ENCODE peak calls at places on chromosomes 5 and 9, in six cellular contexts. One of them, this sample, is unnamed.
A peak's percentile ranks its signal among the peaks of the same experiment; 100 is the strongest.

GRCh38 chr5:167466992-167467391 is 824.5 kb upstream of the WWC1 start:
- DNase-seq in brain microvascular endothelial cell: no peak
- DNase-seq in CD4-positive, alpha-beta memory T cell: no peak
- DNase-seq in HFF-Myc: no peak
- DNase-seq in spleen: no peak
- DNase-seq in bronchial epithelial cell: no peak
- DNase-seq in this sample: no peak

GRCh38 chr5:27034531-27034930 is 3.9 kb downstream of the CDH9 start:
- DNase-seq in brain microvascular endothelial cell: no peak
- DNase-seq in CD4-positive, alpha-beta memory T cell: no peak
- DNase-seq in HFF-Myc: no peak
- DNase-seq in spleen: no peak
- DNase-seq in bronchial epithelial cell: no peak
- DNase-seq in this sample: no peak

GRCh38 chr9:137762414-137763061 is 115.0 kb upstream of the CACNA1B start:
- DNase-seq in brain microvascular endothelial cell: no peak
- DNase-seq in CD4-positive, alpha-beta memory T cell: no peak
- DNase-seq in HFF-Myc: peak; percentile 21
- DNase-seq in spleen: no peak
- DNase-seq in bronchial epithelial cell: no peak
- DNase-seq in this sample: no peak

GRCh38 chr5:79962580-79963222 is 28.4 kb downstream of the MTX3 start:
- DNase-seq in brain microvascular endothelial cell: peak; percentile 39
- DNase-seq in CD4-positive, alpha-beta memory T cell: no peak
- DNase-seq in HFF-Myc: no peak
- DNase-seq in spleen: no peak
- DNase-seq in bronchial epithelial cell: peak; percentile 47
- DNase-seq in this sample: no peak

GRCh38 chr5:56414056-56414455 is 180.9 kb upstream of the ANKRD55 start:
- DNase-seq in brain microvascular endothelial cell: no peak
- DNase-seq in CD4-positive, alpha-beta memory T cell: no peak
- DNase-seq in HFF-Myc: no peak
- DNase-seq in spleen: no peak
- DNase-seq in bronchial epithelial cell: no peak
- DNase-seq in this sample: no peak

GRCh38 chr9:20564650-20565049 is 57.6 kb downstream of the MLLT3 start:
- DNase-seq in brain microvascular endothelial cell: no peak
- DNase-seq in CD4-positive, alpha-beta memory T cell: no peak
- DNase-seq in HFF-Myc: no peak
- DNase-seq in spleen: no peak
- DNase-seq in bronchial epithelial cell: no peak
- DNase-seq in this sample: no peak

GRCh38 chr5:136890431-136891148 is 525.2 kb upstream of the TRPC7 start:
- DNase-seq in brain microvascular endothelial cell: no peak
- DNase-seq in CD4-positive, alpha-beta memory T cell: no peak
- DNase-seq in HFF-Myc: no peak
- DNase-seq in spleen: no peak
- DNase-seq in bronchial epithelial cell: no peak
- DNase-seq in this sample: no peak

GRCh38 chr9:136991993-136992818 is at the start of gene PAXX:
- DNase-seq in brain microvascular endothelial cell: peak; percentile 72
- DNase-seq in CD4-positive, alpha-beta memory T cell: peak; percentile 93
- DNase-seq in HFF-Myc: peak; percentile 38
- DNase-seq in spleen: peak; percentile 99
- DNase-seq in bronchial epithelial cell: peak; percentile 66
- DNase-seq in this sample: no peak

GRCh38 chr5:140312067-140312790 is 9.3 kb upstream of the PFDN1 start:
- DNase-seq in brain microvascular endothelial cell: peak; percentile 97
- DNase-seq in CD4-positive, alpha-beta memory T cell: no peak
- DNase-seq in HFF-Myc: peak; percentile 47
- DNase-seq in spleen: no peak
- DNase-seq in bronchial epithelial cell: peak; percentile 99
- DNase-seq in this sample: peak; percentile 68

GRCh38 chr9:114911167-114911821 is 19.1 kb downstream of the TNFSF8 start:
- DNase-seq in brain microvascular endothelial cell: no peak
- DNase-seq in CD4-positive, alpha-beta memory T cell: no peak
- DNase-seq in HFF-Myc: no peak
- DNase-seq in spleen: no peak
- DNase-seq in bronchial epithelial cell: peak; percentile 59
- DNase-seq in this sample: no peak

GRCh38 chr9:132651259-132651658 is 18.5 kb downstream of the DDX31 start:
- DNase-seq in brain microvascular endothelial cell: peak; percentile 93
- DNase-seq in CD4-positive, alpha-beta memory T cell: no peak
- DNase-seq in HFF-Myc: peak; percentile 49
- DNase-seq in spleen: no peak
- DNase-seq in bronchial epithelial cell: peak; percentile 75
- DNase-seq in this sample: no peak

GRCh38 chr9:86406366-86406765 is 52.2 kb upstream of the TUT7 start:
- DNase-seq in brain microvascular endothelial cell: peak; percentile 29
- DNase-seq in CD4-positive, alpha-beta memory T cell: no peak
- DNase-seq in HFF-Myc: peak; percentile 22
- DNase-seq in spleen: no peak
- DNase-seq in bronchial epithelial cell: peak; percentile 88
- DNase-seq in this sample: no peak

GRCh38 chr9:115691686-115692085 is 461.9 kb upstream of the PAPPA start:
- DNase-seq in brain microvascular endothelial cell: no peak
- DNase-seq in CD4-positive, alpha-beta memory T cell: no peak
- DNase-seq in HFF-Myc: peak; percentile 72
- DNase-seq in spleen: no peak
- DNase-seq in bronchial epithelial cell: peak; percentile 91
- DNase-seq in this sample: no peak

GRCh38 chr5:175800656-175801081 is 70.7 kb upstream of the CPLX2 start:
- DNase-seq in brain microvascular endothelial cell: peak; percentile 75
- DNase-seq in CD4-positive, alpha-beta memory T cell: no peak
- DNase-seq in HFF-Myc: no peak
- DNase-seq in spleen: no peak
- DNase-seq in bronchial epithelial cell: peak; percentile 39
- DNase-seq in this sample: no peak

GRCh38 chr5:115423541-115423940 is 121.0 kb downstream of the FEM1C start:
- DNase-seq in brain microvascular endothelial cell: peak; percentile 9
- DNase-seq in CD4-positive, alpha-beta memory T cell: no peak
- DNase-seq in HFF-Myc: no peak
- DNase-seq in spleen: no peak
- DNase-seq in bronchial epithelial cell: no peak
- DNase-seq in this sample: no peak

GRCh38 chr5:59873113-59873512 is 20.4 kb downstream of the PDE4D start:
- DNase-seq in brain microvascular endothelial cell: peak; percentile 75
- DNase-seq in CD4-positive, alpha-beta memory T cell: no peak
- DNase-seq in HFF-Myc: peak; percentile 82
- DNase-seq in spleen: no peak
- DNase-seq in bronchial epithelial cell: no peak
- DNase-seq in this sample: peak; percentile 75

GRCh38 chr5:59358497-59358896 is 535.0 kb downstream of the PDE4D start:
- DNase-seq in brain microvascular endothelial cell: peak; percentile 85
- DNase-seq in CD4-positive, alpha-beta memory T cell: no peak
- DNase-seq in HFF-Myc: no peak
- DNase-seq in spleen: no peak
- DNase-seq in bronchial epithelial cell: no peak
- DNase-seq in this sample: no peak

GRCh38 chr5:68071731-68072130 is 143.8 kb upstream of the PIK3R1 start:
- DNase-seq in brain microvascular endothelial cell: no peak
- DNase-seq in CD4-positive, alpha-beta memory T cell: no peak
- DNase-seq in HFF-Myc: peak; percentile 79
- DNase-seq in spleen: no peak
- DNase-seq in bronchial epithelial cell: peak; percentile 8
- DNase-seq in this sample: no peak

GRCh38 chr5:122200456-122200855 is 71.1 kb downstream of the ZNF474 start:
- DNase-seq in brain microvascular endothelial cell: no peak
- DNase-seq in CD4-positive, alpha-beta memory T cell: no peak
- DNase-seq in HFF-Myc: no peak
- DNase-seq in spleen: no peak
- DNase-seq in bronchial epithelial cell: no peak
- DNase-seq in this sample: no peak

GRCh38 chr5:18113724-18114123 is 479.5 kb downstream of the TAF11L14 start:
- DNase-seq in brain microvascular endothelial cell: peak; percentile 20
- DNase-seq in CD4-positive, alpha-beta memory T cell: no peak
- DNase-seq in HFF-Myc: no peak
- DNase-seq in spleen: no peak
- DNase-seq in bronchial epithelial cell: peak; percentile 12
- DNase-seq in this sample: no peak
- H3K4me3 ChIP-seq in brain microvascular endothelial cell: no peak overlapping the region
- H3K4me3 ChIP-seq in CD4-positive, alpha-beta memory T cell: no peak overlapping the region
- H3K4me3 ChIP-seq in HFF-Myc: no peak overlapping the region
- H3K4me3 ChIP-seq in spleen: no peak overlapping the region
- H3K4me3 ChIP-seq in bronchial epithelial cell: no peak overlapping the region
- H3K4me3 ChIP-seq in this sample: no peak overlapping the region

GRCh38 chr5:157464518-157465171 is 4.6 kb downstream of the NIPAL4 start:
- DNase-seq in brain microvascular endothelial cell: peak; percentile 85
- DNase-seq in CD4-positive, alpha-beta memory T cell: no peak
- DNase-seq in HFF-Myc: peak; percentile 75
- DNase-seq in spleen: no peak
- DNase-seq in bronchial epithelial cell: peak; percentile 98
- DNase-seq in this sample: peak; percentile 76
- H3K4me3 ChIP-seq in brain microvascular endothelial cell: no peak overlapping the region
- H3K4me3 ChIP-seq in CD4-positive, alpha-beta memory T cell: no peak overlapping the region
- H3K4me3 ChIP-seq in HFF-Myc: no peak overlapping the region
- H3K4me3 ChIP-seq in spleen: no peak overlapping the region
- H3K4me3 ChIP-seq in bronchial epithelial cell: no peak overlapping the region
- H3K4me3 ChIP-seq in this sample: no peak overlapping the region

DNA sequence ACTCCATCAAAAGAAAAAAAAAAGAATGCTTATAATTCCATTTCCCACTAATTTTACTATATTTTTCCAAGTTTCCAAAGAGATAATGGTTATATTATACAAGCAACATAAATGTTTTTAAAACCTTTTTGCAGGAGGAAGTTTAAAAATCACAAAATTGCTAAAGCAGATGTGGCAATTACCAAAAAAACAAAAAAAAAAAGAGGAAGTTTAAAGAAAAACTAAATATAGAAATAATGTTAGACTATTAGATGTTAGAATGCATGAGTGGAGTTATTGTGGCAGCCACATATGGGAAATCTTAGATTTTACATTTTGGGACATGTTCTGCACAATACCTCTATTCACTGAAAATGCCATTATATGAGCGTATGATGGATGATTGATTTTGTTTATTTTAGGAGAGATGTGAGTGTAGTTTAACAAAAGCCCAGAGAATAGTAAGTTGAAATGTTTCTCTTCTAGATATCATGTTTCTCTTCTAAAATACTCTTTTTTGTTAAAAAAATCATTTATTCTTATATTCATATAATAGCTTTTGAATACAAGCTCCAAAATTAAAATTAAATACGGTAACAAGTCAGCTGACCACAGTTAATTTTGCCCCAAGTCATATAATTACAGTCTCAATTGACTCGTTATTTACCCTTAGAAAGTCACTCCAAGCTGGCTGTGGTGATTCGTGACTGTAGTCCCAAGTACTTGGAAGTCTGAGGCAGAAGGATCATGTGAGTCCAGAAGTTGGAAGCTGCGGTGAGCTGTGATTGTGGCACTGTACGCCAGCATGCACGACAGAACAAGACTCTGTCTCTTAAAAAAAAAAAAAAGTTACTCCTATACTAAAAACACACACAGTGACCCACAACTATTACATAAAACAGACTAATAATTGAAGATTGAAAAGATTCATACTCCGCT is 31.3 kb upstream of the DTWD2 start:
- DNase-seq in brain microvascular endothelial cell: no peak
- DNase-seq in CD4-positive, alpha-beta memory T cell: no peak
- DNase-seq in HFF-Myc: no peak
- DNase-seq in spleen: no peak
- DNase-seq in bronchial epithelial cell: no peak
- DNase-seq in this sample: no peak
- H3K4me3 ChIP-seq in brain microvascular endothelial cell: no peak overlapping the region
- H3K4me3 ChIP-seq in CD4-positive, alpha-beta memory T cell: no peak overlapping the region
- H3K4me3 ChIP-seq in HFF-Myc: no peak overlapping the region
- H3K4me3 ChIP-seq in spleen: no peak overlapping the region
- H3K4me3 ChIP-seq in bronchial epithelial cell: no peak overlapping the region
- H3K4me3 ChIP-seq in this sample: no peak overlapping the region

DNA sequence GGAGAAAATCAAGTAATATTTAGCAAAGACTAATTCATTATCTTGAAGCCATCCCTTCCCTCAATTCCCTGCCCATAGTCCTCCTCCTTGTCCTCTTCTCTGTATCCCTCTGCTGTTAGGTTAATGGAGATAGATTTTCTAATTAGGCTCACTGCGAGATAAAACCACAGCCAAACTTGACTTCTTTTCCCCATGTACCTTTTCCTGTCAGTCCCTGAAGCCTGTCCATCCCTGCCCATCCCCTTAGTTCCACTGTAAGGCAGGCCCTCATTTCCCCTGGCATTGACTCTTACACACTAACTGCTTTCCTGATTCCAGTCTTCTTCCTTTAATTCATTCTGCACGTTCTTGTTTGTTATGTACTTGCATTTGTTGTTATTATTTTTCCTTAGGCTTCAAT is 1.2 kb downstream of the TLR4 start:
- DNase-seq in brain microvascular endothelial cell: no peak
- DNase-seq in CD4-positive, alpha-beta memory T cell: no peak
- DNase-seq in HFF-Myc: no peak
- DNase-seq in spleen: no peak
- DNase-seq in bronchial epithelial cell: no peak
- DNase-seq in this sample: no peak
- H3K4me3 ChIP-seq in brain microvascular endothelial cell: peak overlapping the region; percentile 67
- H3K4me3 ChIP-seq in CD4-positive, alpha-beta memory T cell: no peak overlapping the region
- H3K4me3 ChIP-seq in HFF-Myc: peak overlapping the region; percentile 44
- H3K4me3 ChIP-seq in spleen: peak overlapping the region; percentile 57
- H3K4me3 ChIP-seq in bronchial epithelial cell: no peak overlapping the region
- H3K4me3 ChIP-seq in this sample: peak overlapping the region; percentile 45